ENCODE peak calls at places on chromosomes 2 and 18, in six cellular contexts. I is HepG2, Y is K562, A is HCT116, O is SK-N-SH, P is GM12878. H is an unnamed sample.

GRCh38 chr2:62966995-62967394 is 83.6 kb upstream of the OTX1 start:
- DNase-seq in Y (peak; percentile 48), O (peak; percentile 11), A (no peak), I (no peak), P (no peak), H (no peak)

GRCh38 chr2:109125595-109126500 is 3.2 kb upstream of the SH3RF3 start:
- DNase-seq in Y (no peak), O (no peak), P (no peak), A (peak; percentile 18), I (peak; percentile 28), H (no peak)

GRCh38 chr2:239745386-239745785 is 279.8 kb downstream of the NDUFA10 start:
- DNase-seq in Y (no peak), O (no peak), P (no peak), A (no peak), I (no peak), H (no peak)

GRCh38 chr2:132645943-132646804 is 23.8 kb downstream of the LYPD1 start:
- DNase-seq in O (no peak), I (no peak), Y (no peak), P (no peak), A (no peak), H (no peak)

GRCh38 chr2:224885836-224886547 is 156.3 kb downstream of the DOCK10 start:
- DNase-seq in I (no peak), A (no peak), Y (no peak), O (no peak), P (peak; percentile 37), H (no peak)

GRCh38 chr2:158459161-158460003 is 2.6 kb downstream of the PKP4 start:
- DNase-seq in O (no peak), Y (no peak), I (peak; percentile 20), A (no peak), P (no peak), H (no peak)

GRCh38 chr2:203605302-203605701 is 70.2 kb upstream of the RAPH1 start:
- DNase-seq in P (no peak), Y (no peak), O (no peak), I (no peak), A (no peak), H (no peak)

GRCh38 chr2:238875161-238875530 is 27.3 kb downstream of the TWIST2 start:
- DNase-seq in O (no peak), A (no peak), P (no peak), I (no peak), Y (peak; percentile 23), H (no peak)

GRCh38 chr2:129817175-129817574 is 162.3 kb upstream of the RAB6C start:
- DNase-seq in Y (no peak), I (no peak), O (no peak), P (no peak), A (no peak), H (no peak)

DNA sequence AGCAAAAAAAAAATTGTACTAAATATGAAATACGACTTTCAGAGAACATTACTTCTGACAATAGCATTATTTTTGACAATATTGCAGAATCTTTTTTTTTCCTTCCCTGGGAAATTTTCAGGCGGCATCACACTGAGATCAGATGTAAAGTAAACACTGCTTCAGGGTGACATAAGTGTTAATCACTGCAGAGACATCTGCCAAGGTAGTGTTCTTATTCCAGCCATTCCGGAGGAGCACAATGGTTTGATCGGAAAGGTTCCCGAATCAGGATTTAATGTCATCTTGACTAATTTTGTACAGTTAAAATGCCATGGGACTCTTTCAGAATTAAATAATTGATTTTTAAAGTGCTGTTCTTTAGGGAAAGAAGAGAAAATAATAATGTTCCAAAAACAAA is 56.7 kb upstream of the ZNF236 start:
- DNase-seq in I (no peak), Y (no peak), P (no peak), O (no peak), A (no peak), H (peak; percentile 27)
- H3K9me3 ChIP-seq in I (no peaks in the 10 kb centered on the region), Y (no peaks in the 10 kb centered on the region), P (no peaks in the 10 kb centered on the region), O (no peaks in the 10 kb centered on the region), A (no peaks in the 10 kb centered on the region), H (no peaks in the 10 kb centered on the region)

GRCh38 chr2:169583494-169583893 is 657 bp upstream of the PPIG start:
- DNase-seq in P (no peak), I (no peak), A (no peak), Y (no peak), O (no peak), H (no peak)
- TF ChIP-seq POLR2AphosphoS5 in P (no peak), I (no peak), A (no peak), Y (no peak), O (no peak), H (no peak)

DNA sequence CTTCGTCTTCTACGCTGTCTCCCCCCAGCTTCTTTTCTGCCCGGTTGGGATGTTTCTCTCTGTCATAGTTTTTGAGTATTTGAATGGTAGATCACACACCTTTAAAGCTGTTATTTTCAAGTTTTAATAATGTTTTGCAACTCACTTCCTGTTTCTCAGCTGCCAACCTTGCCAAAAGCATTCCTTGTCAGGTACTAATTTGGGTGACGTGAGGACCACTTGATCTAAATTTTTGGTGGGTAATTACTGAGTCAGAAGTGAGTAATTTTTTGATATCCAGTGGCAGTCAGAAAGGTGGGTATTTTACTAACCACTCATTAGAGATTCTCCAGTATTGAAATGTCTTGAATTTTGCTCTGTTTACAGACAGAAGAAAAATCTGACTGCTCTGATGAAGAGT is 852.4 kb upstream of the FANCL start:
- DNase-seq in P (no peak), I (no peak), Y (no peak), A (no peak), O (no peak), H (no peak)
- TF ChIP-seq REST in P (no peak), I (no peak), Y (no peak), A (no peak), O (no peak), H (no peak)

GRCh38 chr2:88561646-88562388 is 65.4 kb downstream of the EIF2AK3 start:
- DNase-seq in A (no peak), O (no peak), I (no peak), Y (no peak), P (no peak), H (no peak)
- H3K9me3 ChIP-seq in A (no peaks in the 10 kb centered on the region), O (no peaks in the 10 kb centered on the region), I (no peaks in the 10 kb centered on the region), Y (no peaks in the 10 kb centered on the region), P (no peaks in the 10 kb centered on the region), H (no peaks in the 10 kb centered on the region)